ENCODE peak calls at places on chromosomes 4 and X, in four cellular contexts. I is tibial nerve, V is stomach, B is A549. R is an unnamed sample.

GRCh38 chr4:138222041-138222440 is 20.1 kb downstream of the SLC7A11 start:
- DNase-seq in I (no peak), V (no peak), B (no peak), R (no peak)

GRCh38 chr4:24867766-24868296 is 45.0 kb downstream of the CCDC149 start:
- DNase-seq in I (no peak), V (no peak), B (no peak), R (no peak)

GRCh38 chr4:87543835-87544461 is 14.8 kb upstream of the SPARCL1 start:
- DNase-seq in I (peak; percentile 68), V (no peak), B (peak; percentile 25), R (no peak)

GRCh38 chrX:79325263-79325958 is 41.7 kb downstream of the ITM2A start:
- DNase-seq in B (no peak), I (no peak), V (no peak), R (no peak)

GRCh38 chr4:2930135-2930805 is 32.9 kb downstream of the NOP14 start:
- DNase-seq in B (no peak), I (no peak), V (peak; percentile 50), R (peak; percentile 76)

GRCh38 chr4:181219783-181220416 is 1023.3 kb upstream of the TENM3 start:
- DNase-seq in V (no peak), I (no peak), B (no peak), R (no peak)

GRCh38 chrX:40933132-40934078 is 151.8 kb upstream of the USP9X start:
- DNase-seq in I (peak; percentile 33), V (no peak), B (no peak), R (no peak)

GRCh38 chr4:38511702-38512101 is 152.3 kb upstream of the KLF3 start:
- DNase-seq in B (no peak), V (no peak), I (no peak), R (no peak)

GRCh38 chr4:109046549-109047171 is 255.8 kb downstream of the COL25A1 start:
- DNase-seq in V (no peak), I (peak; percentile 8), B (no peak), R (no peak)

GRCh38 chrX:53479295-53479694 is 45.1 kb upstream of the HSD17B10 start:
- DNase-seq in B (no peak), V (no peak), I (no peak), R (no peak)

GRCh38 chr4:139817657-139818452 is 152.2 kb downstream of the MGST2 start:
- DNase-seq in V (no peak), I (no peak), B (no peak), R (no peak)

GRCh38 chrX:151384807-151385206 is 12.2 kb upstream of the VMA21 start:
- DNase-seq in I (no peak), B (no peak), V (peak; percentile 56), R (no peak)

GRCh38 chrX:50903387-50904027 is 7.0 kb upstream of the BMP15 start:
- DNase-seq in B (peak; percentile 18), I (no peak), V (no peak), R (no peak)

GRCh38 chrX:136766785-136767103 is 14.0 kb downstream of the ARHGEF6 start:
- DNase-seq in I (no peak), V (no peak), B (no peak), R (no peak)

GRCh38 chr4:15004701-15005301 is 2.5 kb downstream of the CPEB2 start:
- DNase-seq in B (no peak), V (peak; percentile 93), I (peak; percentile 71), R (peak; percentile 93)

GRCh38 chr4:117700111-117700892 is 334.0 kb upstream of the NDST3 start:
- DNase-seq in B (no peak), V (no peak), I (no peak), R (no peak)

GRCh38 chr4:88291003-88291402 is 6.6 kb upstream of the PPM1K start:
- DNase-seq in B (no peak), I (peak; percentile 28), V (no peak), R (no peak)

GRCh38 chrX:28802625-28803024 is 215.4 kb downstream of the IL1RAPL1 start:
- DNase-seq in B (no peak), V (no peak), I (no peak), R (no peak)

GRCh38 chr4:116724249-116724648 is 361.1 kb downstream of the TRAM1L1 start:
- DNase-seq in V (no peak), I (no peak), B (no peak), R (no peak)

GRCh38 chrX:136577562-136577961 is 45.5 kb downstream of the VGLL1 start:
- DNase-seq in B (peak; percentile 35), V (peak; percentile 54), I (peak; percentile 25), R (no peak)

GRCh38 chr4:10639664-10640063 is 44.9 kb downstream of the CLNK start:
- DNase-seq in V (no peak), I (no peak), B (no peak), R (no peak)

DNA sequence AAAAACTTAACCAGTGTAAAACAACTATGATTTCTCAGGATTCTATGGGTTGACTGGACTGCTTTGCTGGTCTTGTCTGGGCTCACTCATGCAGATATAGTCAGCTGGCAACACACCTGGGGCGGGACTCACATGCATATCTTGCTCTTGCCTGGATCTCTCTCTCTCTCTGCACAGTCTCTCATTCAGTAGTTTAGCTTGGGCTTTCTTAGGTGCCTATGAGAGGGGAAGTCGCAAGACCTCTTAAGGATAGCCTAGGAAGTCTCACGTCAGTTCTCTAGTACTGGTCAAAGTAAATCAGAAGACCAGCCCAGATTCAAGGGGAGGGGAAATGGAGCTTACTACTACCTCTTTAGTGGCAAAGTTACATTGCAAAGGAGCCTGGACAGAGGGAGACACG is 2.0 kb downstream of the COPS4 start:
- DNase-seq in B (no peak), I (no peak), V (no peak), R (no peak)
- TF ChIP-seq EP300 in B (no peak), I (no peak), V (no peak), R (no peak)

DNA sequence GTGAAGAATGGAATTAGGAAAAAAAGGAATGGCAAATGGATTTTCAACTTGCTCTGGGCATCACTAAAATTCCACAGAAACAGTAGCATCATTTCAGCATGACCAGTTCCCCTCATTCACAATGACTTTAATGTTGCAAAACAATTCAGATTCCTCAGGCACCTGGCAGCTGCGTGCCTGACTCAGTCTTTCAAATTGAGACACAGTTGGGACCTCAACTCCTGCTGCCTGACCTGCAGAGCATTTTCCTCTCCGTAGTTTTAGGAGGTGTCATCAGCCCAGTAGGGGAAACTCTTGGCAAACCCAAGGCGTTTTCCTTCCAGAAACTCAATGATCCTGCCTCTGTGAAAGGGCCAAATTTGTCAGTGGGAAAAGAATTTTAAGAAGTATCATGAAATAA is 388.9 kb downstream of the SPRY1 start:
- DNase-seq in B (no peak), V (peak; percentile 27), I (peak; percentile 65), R (peak; percentile 84)
- TF ChIP-seq EP300 in B (no peak), V (peak; percentile 26), I (peak; percentile 88), R (no peak)

GRCh38 chr4:165709526-165709925 is 163.5 kb upstream of the TLL1 start:
- DNase-seq in V (no peak), I (no peak), B (no peak), R (no peak)
- TF ChIP-seq EP300 in V (no peak), I (no peak), B (no peak), R (no peak)

GRCh38 chrX:49876750-49877149 is 2.5 kb upstream of the USP27X start:
- DNase-seq in I (peak; percentile 22), B (peak; percentile 43), V (no peak), R (no peak)

GRCh38 chrX:49879656-49880277 is 483 bp downstream of the USP27X start:
- DNase-seq in B (peak; percentile 5), V (no peak), I (no peak), R (no peak)

GRCh38 chrX:49878128-49878833 is 1.0 kb upstream of the USP27X start:
- DNase-seq in V (no peak), I (no peak), B (no peak), R (no peak)

GRCh38 chrX:49878834-49879655 is at the start of gene USP27X:
- DNase-seq in V (peak; percentile 81), B (peak; percentile 40), I (peak; percentile 61), R (peak; percentile 82)

GRCh38 chrX:49877397-49878101 is 1.7 kb upstream of the USP27X start:
- DNase-seq in B (no peak), I (no peak), V (peak; percentile 58), R (no peak)
- TF ChIP-seq EP300 in B (no peak), I (no peak), V (no peak), R (no peak)

GRCh38 chr4:47373729-47374128 is 89.8 kb downstream of the COMMD8 start:
- DNase-seq in V (no peak), I (no peak), B (no peak), R (no peak)

GRCh38 chr4:47374477-47374876 is 89.0 kb downstream of the COMMD8 start:
- DNase-seq in B (no peak), I (no peak), V (no peak), R (no peak)

GRCh38 chr4:47372561-47372960 is 90.9 kb downstream of the COMMD8 start:
- DNase-seq in B (no peak), V (no peak), I (no peak), R (no peak)

GRCh38 chr4:47368211-47368610 is 95.3 kb downstream of the COMMD8 start:
- DNase-seq in V (no peak), B (no peak), I (no peak), R (no peak)

GRCh38 chr4:47373174-47373573 is 90.3 kb downstream of the COMMD8 start:
- DNase-seq in V (no peak), B (no peak), I (no peak), R (no peak)
- TF ChIP-seq EP300 in V (no peak), B (no peak), I (no peak), R (no peak)

GRCh38 chr4:6275351-6275750 is 5.7 kb downstream of the WFS1 start:
- DNase-seq in V (no peak), I (no peak), B (no peak), R (no peak)

GRCh38 chr4:6277935-6278800 is 8.5 kb downstream of the WFS1 start:
- DNase-seq in B (no peak), V (no peak), I (no peak), R (no peak)

GRCh38 chr4:6277139-6277802 is 7.6 kb downstream of the WFS1 start:
- DNase-seq in V (no peak), B (no peak), I (no peak), R (no peak)

GRCh38 chr4:6273661-6273990 is 4.0 kb downstream of the WFS1 start:
- DNase-seq in B (no peak), I (no peak), V (no peak), R (no peak)

GRCh38 chr4:6275898-6276563 is 6.4 kb downstream of the WFS1 start:
- DNase-seq in V (no peak), B (no peak), I (no peak), R (no peak)
- TF ChIP-seq EP300 in V (no peak), B (no peak), I (no peak), R (no peak)

GRCh38 chrX:155061770-155062169 is 9.2 kb downstream of the CMC4 start:
- DNase-seq in I (no peak), B (no peak), V (no peak), R (no peak)
- TF ChIP-seq EP300 in I (no peak), B (no peak), V (no peak), R (no peak)

GRCh38 chrX:149540621-149541520 is at the start of gene EOLA1:
- DNase-seq in V (peak; percentile 89), B (peak; percentile 72), I (peak; percentile 68), R (peak; percentile 89)
- TF ChIP-seq EP300 in V (peak; percentile 86), B (no peak), I (peak; percentile 87), R (peak; percentile 95)